ENCODE peak calls at places on chromosomes 11 and 22, in four cellular contexts. G is HepG2, Y is thoracic aorta, M is neural progenitor cell. L is an unnamed sample.

GRCh38 chr11:130070829-130071205 is 1.1 kb downstream of the APLP2 start:
- DNase-seq in Y (no peak), G (no peak), M (peak; percentile 69), L (no peak)

GRCh38 chr11:122157540-122158173 is 41.6 kb upstream of the BLID start:
- DNase-seq in Y (no peak), G (no peak), M (no peak), L (no peak)

GRCh38 chr22:38467904-38468760 is at the start of gene KDELR3:
- DNase-seq in Y (no peak), G (no peak), M (peak; percentile 57), L (peak; percentile 64)

GRCh38 chr11:35165416-35166368 is 26.7 kb downstream of the CD44 start:
- DNase-seq in M (peak; percentile 45), Y (no peak), G (no peak), L (no peak)

GRCh38 chr11:1310772-1311468 is 1.5 kb upstream of the TOLLIP start:
- DNase-seq in G (no peak), M (no peak), Y (no peak), L (peak; percentile 76)

GRCh38 chr11:122137081-122137793 is 21.2 kb upstream of the BLID start:
- DNase-seq in M (no peak), G (no peak), Y (no peak), L (no peak)

GRCh38 chr11:110759972-110760381 is 47.7 kb upstream of the ARHGAP20 start:
- DNase-seq in Y (no peak), G (no peak), M (no peak), L (no peak)

GRCh38 chr11:132022718-132023117 is 652.3 kb downstream of the NTM start:
- DNase-seq in Y (no peak), M (no peak), G (no peak), L (no peak)

GRCh38 chr11:2746401-2747230 is 46.8 kb upstream of the KCNQ1OT1 start:
- DNase-seq in G (no peak), M (no peak), Y (no peak), L (no peak)

GRCh38 chr11:9664276-9665171 is 647 bp downstream of the SWAP70 start:
- DNase-seq in G (peak; percentile 29), Y (peak; percentile 13), M (peak; percentile 37), L (no peak)

GRCh38 chr11:66056541-66056940 is 4.4 kb downstream of the SF3B2 start:
- DNase-seq in G (no peak), Y (no peak), M (no peak), L (no peak)

GRCh38 chr11:104151404-104152204 is 12.3 kb downstream of the PDGFD start:
- DNase-seq in Y (no peak), G (no peak), M (no peak), L (no peak)

GRCh38 chr11:65488273-65489058 is 10.4 kb upstream of the MALAT1 start:
- DNase-seq in G (no peak), Y (no peak), M (no peak), L (no peak)

GRCh38 chr22:36439481-36440271 is 41.8 kb downstream of the TXN2 start:
- DNase-seq in Y (no peak), G (peak; percentile 53), M (no peak), L (peak; percentile 40)

GRCh38 chr11:46386674-46387073 is 4.9 kb downstream of the CHRM4 start:
- DNase-seq in Y (no peak), M (no peak), G (no peak), L (no peak)

GRCh38 chr11:47177229-47177845 is 658 bp upstream of the ARFGAP2 start:
- DNase-seq in M (peak; percentile 85), G (peak; percentile 79), Y (peak; percentile 55), L (peak; percentile 75)

GRCh38 chr11:121930004-121930965 is 185.7 kb downstream of the BLID start:
- DNase-seq in Y (no peak), M (peak; percentile 4), G (no peak), L (no peak)

GRCh38 chr22:40196628-40197027 is 18.9 kb downstream of the TNRC6B start:
- DNase-seq in G (no peak), M (no peak), Y (no peak), L (no peak)

GRCh38 chr11:76371170-76371569 is 9.8 kb downstream of the THAP12 start:
- DNase-seq in M (no peak), G (no peak), Y (no peak), L (no peak)

GRCh38 chr11:65403607-65404121 is 17.2 kb downstream of the FRMD8 start:
- DNase-seq in Y (no peak), G (no peak), M (no peak), L (no peak)

GRCh38 chr11:35688023-35688422 is 25.4 kb downstream of the TRIM44 start:
- DNase-seq in M (no peak), G (no peak), Y (no peak), L (no peak)

GRCh38 chr11:85590848-85591483 is 36.2 kb downstream of the DLG2 start:
- DNase-seq in Y (no peak), G (peak; percentile 2), M (peak; percentile 49), L (no peak)

GRCh38 chr11:32616903-32617302 is 33.3 kb downstream of the EIF3M start:
- DNase-seq in M (no peak), Y (no peak), G (no peak), L (no peak)

GRCh38 chr11:22671751-22672150 is 5.3 kb downstream of the GAS2 start:
- DNase-seq in M (no peak), G (no peak), Y (no peak), L (no peak)

GRCh38 chr11:43601511-43601910 is 79.0 kb upstream of the HSD17B12 start:
- DNase-seq in G (no peak), M (no peak), Y (no peak), L (no peak)

GRCh38 chr11:107916671-107917241 is 11.5 kb upstream of the RAB39A start:
- DNase-seq in Y (no peak), G (peak; percentile 19), M (peak; percentile 75), L (no peak)

GRCh38 chr11:134346101-134346975 is 14.6 kb downstream of the GLB1L2 start:
- DNase-seq in Y (no peak), M (no peak), G (no peak), L (no peak)

GRCh38 chr11:76276046-76276772 is 69.9 kb upstream of the WNT11 start:
- DNase-seq in M (no peak), G (no peak), Y (no peak), L (no peak)

GRCh38 chr11:116500833-116501622 is 271.8 kb downstream of the BUD13 start:
- DNase-seq in Y (no peak), M (peak; percentile 82), G (no peak), L (no peak)

GRCh38 chr22:22216450-22216959 is 28.1 kb upstream of the VPREB1 start:
- DNase-seq in M (no peak), Y (no peak), G (no peak), L (no peak)

GRCh38 chr11:66100272-66101037 is 30.4 kb downstream of the PACS1 start:
- DNase-seq in Y (no peak), M (no peak), G (no peak), L (no peak)

GRCh38 chr11:25242928-25243327 is 746.1 kb downstream of the LUZP2 start:
- DNase-seq in Y (no peak), M (no peak), G (no peak), L (no peak)

GRCh38 chr11:83760942-83761341 is 474.8 kb upstream of the CCDC90B start:
- DNase-seq in Y (no peak), M (no peak), G (no peak), L (no peak)

DNA sequence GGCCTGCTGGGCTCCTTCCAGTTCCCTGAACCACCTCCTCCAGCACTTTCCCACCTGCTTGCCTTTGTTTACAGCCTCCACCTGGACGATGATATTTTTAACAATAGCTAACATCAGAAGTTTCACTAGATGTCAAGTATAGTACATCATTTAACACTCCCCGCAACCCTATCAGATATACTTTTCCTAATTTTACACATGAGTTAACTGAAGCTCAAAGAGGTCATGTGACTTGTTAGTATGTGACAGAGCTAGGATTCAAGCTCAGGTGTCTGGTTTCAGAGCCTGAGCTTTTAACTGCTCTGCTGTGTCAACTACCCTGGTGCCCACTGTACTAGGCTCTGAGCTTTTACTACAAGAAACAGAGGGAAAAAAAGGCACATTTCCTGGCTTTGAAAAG is 14.3 kb upstream of the HPX start:
- DNase-seq in G (no peak), M (no peak), Y (no peak), L (no peak)
- H3K36me3 ChIP-seq in G (peaks cover 4% of the 10 kb centered on the region), M (no peaks in the 10 kb centered on the region), Y (peaks cover 66% of the 10 kb centered on the region), L (peaks cover 7% of the 10 kb centered on the region)

DNA sequence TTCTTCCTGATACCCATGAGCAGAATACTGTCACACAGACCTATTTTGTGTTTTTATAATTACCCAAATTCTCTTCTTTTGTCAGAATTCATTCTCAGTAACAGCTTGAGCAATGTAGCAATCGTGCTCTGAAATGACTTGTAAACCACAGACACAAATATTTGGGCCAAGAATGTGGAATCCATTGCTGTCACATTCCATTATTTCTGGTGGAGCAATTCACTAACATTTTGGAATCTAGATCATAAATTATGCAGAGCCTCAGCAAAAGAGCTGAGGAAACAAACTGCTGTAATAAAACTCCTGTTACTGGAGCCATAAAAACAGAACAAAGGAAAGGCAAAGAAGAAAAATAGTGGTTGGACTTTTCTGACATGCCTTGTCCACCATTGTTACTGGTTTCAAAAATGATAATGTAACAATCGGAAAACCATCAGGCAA is 223.3 kb upstream of the PITPNB start:
- DNase-seq in Y (no peak), G (peak; percentile 5), M (peak; percentile 10), L (no peak)
- H3K4me1 ChIP-seq in Y (peaks cover 6% of the 10 kb centered on the region), G (no peaks in the 10 kb centered on the region), M (no peaks in the 10 kb centered on the region), L (peaks cover 10% of the 10 kb centered on the region)

GRCh38 chr11:67613313-67613959 is 6.7 kb downstream of the NDUFV1 start:
- DNase-seq in M (no peak), G (no peak), Y (no peak), L (no peak)

GRCh38 chr11:67611165-67611564 is 4.4 kb downstream of the NDUFV1 start:
- DNase-seq in Y (no peak), M (no peak), G (no peak), L (no peak)

GRCh38 chr11:67613960-67614715 is 7.4 kb downstream of the NDUFV1 start:
- DNase-seq in G (no peak), Y (no peak), M (peak; percentile 87), L (peak; percentile 85)

GRCh38 chr11:67611704-67612587 is 5.2 kb downstream of the NDUFV1 start:
- DNase-seq in Y (no peak), M (no peak), G (no peak), L (no peak)

DNA sequence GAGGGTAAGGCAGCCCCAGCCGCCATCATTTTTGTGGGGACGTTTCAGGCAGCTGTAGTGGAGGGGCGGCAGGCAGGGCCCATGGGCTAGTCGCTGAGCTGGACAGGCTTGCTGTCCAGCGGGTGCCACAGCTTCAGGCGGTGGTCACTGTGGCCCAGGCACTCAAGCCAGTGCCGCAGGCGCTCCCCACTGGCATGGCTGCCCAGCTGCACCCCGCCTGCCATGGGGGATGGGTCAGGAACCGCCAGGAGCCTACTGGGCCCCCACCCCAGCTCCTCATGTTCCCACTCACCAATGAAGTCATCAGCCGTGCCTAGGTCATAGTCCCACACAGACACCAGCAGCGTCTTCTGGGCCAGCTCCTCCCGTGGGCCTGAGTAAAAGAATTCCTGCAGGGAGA is 6.0 kb downstream of the NDUFV1 start:
- DNase-seq in G (no peak), Y (no peak), M (no peak), L (no peak)
- H3K36me3 ChIP-seq in G (peaks cover 33% of the 10 kb centered on the region), Y (peaks cover 19% of the 10 kb centered on the region), M (no peaks in the 10 kb centered on the region), L (peaks cover 11% of the 10 kb centered on the region)

GRCh38 chr22:23240639-23241389 is 60.5 kb downstream of the BCR start:
- DNase-seq in Y (no peak), G (no peak), M (peak; percentile 50), L (peak; percentile 49)

GRCh38 chr22:23242473-23243001 is 62.2 kb downstream of the BCR start:
- DNase-seq in M (peak; percentile 88), G (no peak), Y (no peak), L (peak; percentile 54)

GRCh38 chr22:23243006-23243573 is 62.8 kb downstream of the BCR start:
- DNase-seq in G (no peak), Y (no peak), M (peak; percentile 86), L (peak; percentile 75)

GRCh38 chr22:23243859-23244689 is 63.8 kb downstream of the BCR start:
- DNase-seq in Y (no peak), M (no peak), G (no peak), L (no peak)

GRCh38 chr22:23241562-23242472 is 61.5 kb downstream of the BCR start:
- DNase-seq in G (no peak), M (no peak), Y (no peak), L (peak; percentile 78)
- H3K4me1 ChIP-seq in G (peaks cover 31% of the 10 kb centered on the region), M (peaks cover 59% of the 10 kb centered on the region), Y (peaks cover 24% of the 10 kb centered on the region), L (peaks cover 64% of the 10 kb centered on the region)

L was measured in Caco-2.